ENCODE peak calls at places on chromosomes 11 and 22, in six cellular contexts. W is HepG2, G is H1, R is SK-N-SH, Z is K562, H is HCT116. Q is an unnamed sample.

GRCh38 chr11:122393209-122393850 is 262.2 kb upstream of the UBASH3B start:
- DNase-seq in W (no peak), G (no peak), R (no peak), Z (no peak), H (no peak), Q (no peak)

GRCh38 chr22:24097961-24098391 is 83.3 kb upstream of the SUSD2 start:
- DNase-seq in W (no peak), G (no peak), R (no peak), Z (no peak), H (no peak), Q (no peak)

GRCh38 chr11:113142508-113142907 is 171.9 kb upstream of the TTC12 start:
- DNase-seq in W (no peak), G (no peak), R (no peak), Z (no peak), H (no peak), Q (no peak)

GRCh38 chr11:115806056-115806455 is 301.8 kb upstream of the CADM1 start:
- DNase-seq in W (no peak), G (no peak), R (peak; percentile 9), Z (no peak), H (no peak), Q (no peak)

GRCh38 chr22:44330188-44330726 is 17.5 kb upstream of the SHISAL1 start:
- DNase-seq in W (no peak), G (no peak), R (no peak), Z (no peak), H (no peak), Q (no peak)

GRCh38 chr11:32916994-32917393 is 24.4 kb downstream of the QSER1 start:
- DNase-seq in W (no peak), G (no peak), R (no peak), Z (no peak), H (no peak), Q (no peak)

GRCh38 chr22:19877626-19878339 is 23.1 kb upstream of the GNB1L start:
- DNase-seq in W (no peak), G (no peak), R (no peak), Z (no peak), H (no peak), Q (no peak)

GRCh38 chr11:15557831-15558230 is 443.1 kb downstream of the INSC start:
- DNase-seq in W (no peak), G (no peak), R (no peak), Z (no peak), H (no peak), Q (no peak)

GRCh38 chr22:31442768-31443489 is 43.5 kb downstream of the DRG1 start:
- DNase-seq in W (no peak), G (no peak), R (no peak), Z (no peak), H (no peak), Q (no peak)

GRCh38 chr22:37925767-37926166 is 19.7 kb downstream of the MICALL1 start:
- DNase-seq in W (no peak), G (no peak), R (peak; percentile 25), Z (no peak), H (no peak), Q (no peak)

GRCh38 chr11:65316311-65316978 is 1.8 kb downstream of the CDC42EP2 start:
- DNase-seq in W (no peak), G (no peak), R (no peak), Z (no peak), H (no peak), Q (no peak)

GRCh38 chr11:13140028-13140870 is 131.1 kb downstream of the RASSF10 start:
- DNase-seq in W (peak; percentile 100), G (no peak), R (no peak), Z (no peak), H (no peak), Q (no peak)

GRCh38 chr22:46027219-46028068 is 50.5 kb upstream of the WNT7B start:
- DNase-seq in W (peak; percentile 46), G (no peak), R (no peak), Z (peak; percentile 64), H (no peak), Q (no peak)

GRCh38 chr11:115505165-115505564 is 950 bp upstream of the CADM1 start:
- DNase-seq in W (no peak), G (no peak), R (peak; percentile 20), Z (no peak), H (no peak), Q (peak; percentile 54)

GRCh38 chr11:128804481-128804880 is 62.6 kb downstream of the KCNJ1 start:
- DNase-seq in W (no peak), G (no peak), R (no peak), Z (no peak), H (no peak), Q (no peak)

GRCh38 chr11:129853508-129854228 is 38.0 kb downstream of the TMEM45B start:
- DNase-seq in W (peak; percentile 85), G (no peak), R (peak; percentile 44), Z (no peak), H (no peak), Q (peak; percentile 70)

GRCh38 chr11:15901046-15901445 is 455.3 kb downstream of the SOX6 start:
- DNase-seq in W (peak; percentile 16), G (no peak), R (no peak), Z (no peak), H (no peak), Q (no peak)

GRCh38 chr11:11510939-11511338 is 110.9 kb downstream of the GALNT18 start:
- DNase-seq in W (no peak), G (no peak), R (no peak), Z (no peak), H (no peak), Q (no peak)

GRCh38 chr11:57103899-57104605 is 77.7 kb upstream of the LRRC55 start:
- DNase-seq in W (no peak), G (no peak), R (no peak), Z (no peak), H (no peak), Q (no peak)

GRCh38 chr22:41619979-41620645 is 731 bp downstream of the DESI1 start:
- DNase-seq in W (peak; percentile 49), G (no peak), R (peak; percentile 38), Z (no peak), H (no peak), Q (peak; percentile 33)

GRCh38 chr22:22770280-22770871 is 117.2 kb upstream of the IGLL5 start:
- DNase-seq in W (peak; percentile 30), G (no peak), R (peak; percentile 66), Z (peak; percentile 100), H (no peak), Q (peak; percentile 8)

GRCh38 chr11:133995066-133995465 is 38.3 kb upstream of the IGSF9B start:
- DNase-seq in W (no peak), G (no peak), R (no peak), Z (no peak), H (no peak), Q (no peak)

GRCh38 chr22:38796262-38796957 is 2.5 kb upstream of the DNAL4 start:
- DNase-seq in W (no peak), G (no peak), R (no peak), Z (no peak), H (no peak), Q (no peak)

GRCh38 chr11:70493891-70494290 is 95.6 kb downstream of the CTTN start:
- DNase-seq in W (no peak), G (no peak), R (no peak), Z (no peak), H (no peak), Q (no peak)

GRCh38 chr11:2940166-2940929 is 11.1 kb upstream of the PHLDA2 start:
- DNase-seq in W (peak; percentile 46), G (no peak), R (peak; percentile 30), Z (no peak), H (peak; percentile 53), Q (no peak)
- TF ChIP-seq JUND in W (no peak), G (no peak), R (no peak), Z (no peak), H (no peak), Q (no peak)

GRCh38 chr11:36054628-36055027 is 110.8 kb downstream of the LDLRAD3 start:
- DNase-seq in W (no peak), G (no peak), R (no peak), Z (no peak), H (no peak), Q (no peak)

GRCh38 chr11:36057372-36058045 is 113.6 kb downstream of the LDLRAD3 start:
- DNase-seq in W (no peak), G (no peak), R (no peak), Z (no peak), H (no peak), Q (no peak)

GRCh38 chr11:36053901-36054300 is 110.0 kb downstream of the LDLRAD3 start:
- DNase-seq in W (no peak), G (no peak), R (no peak), Z (no peak), H (no peak), Q (no peak)

GRCh38 chr11:36055356-36055755 is 111.5 kb downstream of the LDLRAD3 start:
- DNase-seq in W (no peak), G (no peak), R (no peak), Z (no peak), H (no peak), Q (no peak)

DNA sequence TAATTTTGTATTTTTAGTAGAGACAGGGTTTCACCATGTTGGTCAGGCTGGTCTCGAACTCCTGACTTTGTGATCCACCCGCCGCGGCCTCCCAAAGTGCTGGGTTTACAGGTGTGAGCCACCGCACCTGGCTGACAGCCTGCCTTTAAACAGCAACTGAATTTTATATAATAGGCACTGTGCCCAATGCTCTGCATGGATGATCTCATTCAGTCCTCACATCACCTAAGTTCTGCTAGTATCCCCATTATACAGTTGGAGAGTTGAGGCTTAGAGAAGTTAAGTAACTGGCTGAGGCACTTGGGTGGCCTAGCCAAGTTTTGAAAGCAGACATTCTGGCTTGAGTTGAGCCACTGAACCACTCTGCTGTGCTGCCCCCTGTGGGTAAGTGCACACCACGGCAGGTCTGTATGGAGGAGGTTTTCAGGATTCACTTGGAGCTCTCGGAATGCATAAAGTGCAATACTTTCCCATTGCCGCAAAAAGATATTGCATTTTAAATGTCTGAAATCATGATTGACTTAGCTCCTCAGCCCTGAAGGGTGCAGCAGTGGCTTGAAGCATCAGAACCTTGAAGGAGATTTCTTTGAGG is 112.4 kb downstream of the LDLRAD3 start:
- DNase-seq in W (no peak), G (no peak), R (peak; percentile 55), Z (peak; percentile 59), H (no peak), Q (no peak)
- TF ChIP-seq JUND in W (no peak), G (no peak), R (no peak), Z (no peak), H (no peak), Q (no peak)

DNA sequence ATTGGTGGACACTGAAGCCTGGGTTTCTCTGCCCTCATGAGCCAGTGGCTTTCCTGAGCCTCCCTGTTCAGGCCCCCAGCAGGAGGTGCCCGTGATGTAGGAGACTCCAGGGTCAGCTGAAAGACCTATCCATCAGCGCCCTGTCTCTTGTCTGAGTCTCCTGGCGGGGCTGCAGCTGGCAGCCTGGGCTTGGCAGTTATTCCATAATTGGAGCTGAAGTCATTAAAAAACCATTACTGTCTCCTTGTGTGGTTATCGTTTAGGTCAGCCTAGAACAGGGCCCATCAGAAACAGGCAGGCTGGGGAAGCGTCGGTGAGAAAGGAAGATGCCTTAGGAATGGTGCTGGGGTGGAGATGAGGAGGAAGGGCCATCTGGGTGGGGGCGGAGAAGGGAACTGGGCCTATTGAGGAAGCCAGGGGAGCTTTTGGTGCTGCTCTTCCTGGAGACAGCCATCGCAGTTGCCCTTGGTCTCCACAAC is 5.0 kb downstream of the TUB start:
- DNase-seq in W (no peak), G (no peak), R (peak; percentile 89), Z (no peak), H (no peak), Q (no peak)
- TF ChIP-seq JUND in W (no peak), G (no peak), R (no peak), Z (no peak), H (no peak), Q (no peak)

GRCh38 chr11:396511-396947 is 2.5 kb downstream of the PKP3 start:
- DNase-seq in W (peak; percentile 60), G (no peak), R (peak; percentile 86), Z (no peak), H (no peak), Q (no peak)
- TF ChIP-seq JUND in W (no peak), G (no peak), R (no peak), Z (no peak), H (no peak), Q (no peak)

Q was measured in T47D.